ENCODE peak calls at places on chromosomes 13 and 19, in seven cellular contexts. X, A, I, U, H, Z and R are unnamed samples.

GRCh38 chr19:48367855-48368254 is 3.7 kb downstream of the SYNGR4 start:
- DNase-seq in X (no peak), A (no peak), I (no peak), U (no peak), H (no peak), Z (no peak), R (no peak)

GRCh38 chr13:48749699-48750473 is 96.2 kb downstream of the CYSLTR2 start:
- DNase-seq in X (peak; percentile 96), A (peak; percentile 99), I (peak; percentile 97), U (peak; percentile 98), H (peak; percentile 45), Z (peak; percentile 57), R (peak; percentile 65)

GRCh38 chr19:703651-704446 is 4.9 kb upstream of the PALM start:
- DNase-seq in X (peak; percentile 72), A (peak; percentile 36), I (no peak), U (no peak), H (peak; percentile 31), Z (peak; percentile 37), R (peak; percentile 95)

GRCh38 chr19:15452111-15453047 is 2.6 kb upstream of the WIZ start:
- DNase-seq in X (peak; percentile 91), A (peak; percentile 59), I (peak; percentile 52), U (peak; percentile 54), H (no peak), Z (no peak), R (peak; percentile 95)

GRCh38 chr13:31967155-31967554 is 64.4 kb upstream of the FRY start:
- DNase-seq in X (no peak), A (no peak), I (no peak), U (no peak), H (no peak), Z (no peak), R (no peak)

GRCh38 chr19:56321981-56322558 is 7.4 kb upstream of the ZSCAN5A start:
- DNase-seq in X (no peak), A (no peak), I (no peak), U (no peak), H (no peak), Z (no peak), R (no peak)

GRCh38 chr13:67439365-67439764 is 209.2 kb upstream of the PCDH9 start:
- DNase-seq in X (no peak), A (no peak), I (no peak), U (no peak), H (no peak), Z (no peak), R (no peak)

GRCh38 chr13:39602614-39603366 is at the start of gene LHFPL6:
- DNase-seq in X (no peak), A (peak; percentile 88), I (peak; percentile 51), U (peak; percentile 62), H (peak; percentile 7), Z (peak; percentile 44), R (peak; percentile 87)

GRCh38 chr13:27482996-27483395 is 32.6 kb upstream of the MTIF3 start:
- DNase-seq in X (no peak), A (no peak), I (no peak), U (no peak), H (no peak), Z (no peak), R (no peak)

GRCh38 chr13:41231786-41232185 is 31.6 kb downstream of the MTRF1 start:
- DNase-seq in X (no peak), A (no peak), I (peak; percentile 5), U (no peak), H (no peak), Z (no peak), R (no peak)

GRCh38 chr13:95246292-95247082 is 54.8 kb downstream of the ABCC4 start:
- DNase-seq in X (no peak), A (no peak), I (peak; percentile 45), U (no peak), H (no peak), Z (no peak), R (no peak)

GRCh38 chr19:29671393-29672076 is 6.3 kb downstream of the PLEKHF1 start:
- DNase-seq in X (no peak), A (no peak), I (peak; percentile 35), U (no peak), H (peak; percentile 79), Z (peak; percentile 78), R (no peak)

GRCh38 chr19:13493516-13494310 is 12.6 kb downstream of the CACNA1A start:
- DNase-seq in X (no peak), A (no peak), I (no peak), U (no peak), H (no peak), Z (no peak), R (no peak)

GRCh38 chr13:77878186-77878585 is 40.4 kb downstream of the EDNRB start:
- DNase-seq in X (no peak), A (no peak), I (no peak), U (no peak), H (no peak), Z (no peak), R (no peak)

GRCh38 chr19:44943801-44944249 is 1.8 kb downstream of the APOC4 start:
- DNase-seq in X (no peak), A (no peak), I (no peak), U (no peak), H (no peak), Z (no peak), R (no peak)

GRCh38 chr13:77289844-77290243 is 37.0 kb downstream of the MYCBP2 start:
- DNase-seq in X (no peak), A (no peak), I (no peak), U (no peak), H (no peak), Z (no peak), R (no peak)

GRCh38 chr13:103297083-103297482 is 230.9 kb upstream of the SLC10A2 start:
- DNase-seq in X (no peak), A (no peak), I (no peak), U (no peak), H (no peak), Z (no peak), R (no peak)